ENCODE peak calls at places on chromosome 13, in seven cellular contexts. H is uterus, A is IMR-90, O is body of pancreas, L is heart left ventricle, P is breast epithelium, M is thyroid gland. S is an unnamed sample.

GRCh38 chr13:42615691-42616090 is 41.7 kb downstream of the TNFSF11 start:
- DNase-seq in H (no peak), A (peak), O (no peak), L (no peak), P (no peak), M (no peak), S (no peak)

GRCh38 chr13:50357586-50358118 is 342.4 kb downstream of the KCNRG start:
- DNase-seq in H (peak), A (peak), O (peak), L (peak), P (peak), M (no peak), S (peak)

GRCh38 chr13:85148009-85148408 is 651.2 kb downstream of the SLITRK6 start:
- DNase-seq in H (no peak), A (no peak), O (no peak), L (no peak), P (no peak), M (peak), S (no peak)

GRCh38 chr13:67122251-67122650 is 107.9 kb downstream of the PCDH9 start:
- DNase-seq in H (no peak), A (no peak), O (no peak), L (no peak), P (no peak), M (no peak), S (no peak)

GRCh38 chr13:48494874-48495273 is 38.0 kb downstream of the RCBTB2 start:
- DNase-seq in H (no peak), A (no peak), O (no peak), L (no peak), P (no peak), M (no peak), S (no peak)

GRCh38 chr13:36986462-36987240 is 12.5 kb downstream of the ALG5 start:
- DNase-seq in H (no peak), A (peak), O (no peak), L (no peak), P (no peak), M (no peak), S (no peak)

GRCh38 chr13:51832471-51833152 is 12.4 kb downstream of the TMEM272 start:
- DNase-seq in H (no peak), A (peak), O (peak), L (peak), P (no peak), M (peak), S (no peak)

GRCh38 chr13:41193469-41193868 is 900 bp downstream of the KBTBD7 start:
- DNase-seq in H (no peak), A (no peak), O (no peak), L (peak), P (no peak), M (peak), S (no peak)

GRCh38 chr13:49560270-49561063 is 24.9 kb downstream of the RCBTB1 start:
- DNase-seq in H (no peak), A (peak), O (peak), L (no peak), P (no peak), M (no peak), S (no peak)

GRCh38 chr13:43986395-43986794 is 106.7 kb downstream of the LACC1 start:
- DNase-seq in H (no peak), A (no peak), O (no peak), L (peak), P (no peak), M (peak), S (no peak)

GRCh38 chr13:109357751-109358150 is 428.6 kb downstream of the IRS2 start:
- DNase-seq in H (no peak), A (peak), O (no peak), L (no peak), P (no peak), M (no peak), S (peak)

GRCh38 chr13:42551611-42552010 is 22.3 kb upstream of the TNFSF11 start:
- DNase-seq in H (no peak), A (no peak), O (no peak), L (no peak), P (no peak), M (no peak), S (no peak)

GRCh38 chr13:54185785-54186184 is 1157.2 kb downstream of the OLFM4 start:
- DNase-seq in H (no peak), A (no peak), O (peak), L (no peak), P (no peak), M (no peak), S (no peak)

GRCh38 chr13:52842440-52842839 is 6.0 kb downstream of the PCDH8 start:
- DNase-seq in H (no peak), A (no peak), O (no peak), L (no peak), P (no peak), M (no peak), S (no peak)

GRCh38 chr13:73225983-73226382 is 167.2 kb downstream of the KLF5 start:
- DNase-seq in H (no peak), A (no peak), O (no peak), L (no peak), P (no peak), M (no peak), S (no peak)

GRCh38 chr13:42255854-42256253 is 16.1 kb upstream of the AKAP11 start:
- DNase-seq in H (no peak), A (no peak), O (no peak), L (no peak), P (no peak), M (no peak), S (no peak)

GRCh38 chr13:35136585-35136984 is 194.5 kb downstream of the NBEA start:
- DNase-seq in H (no peak), A (no peak), O (no peak), L (no peak), P (no peak), M (no peak), S (no peak)

GRCh38 chr13:79810671-79811070 is 329.7 kb downstream of the NDFIP2 start:
- DNase-seq in H (no peak), A (peak), O (no peak), L (no peak), P (no peak), M (no peak), S (no peak)

GRCh38 chr13:93199856-93200255 is 26.8 kb upstream of the GPC6 start:
- DNase-seq in H (no peak), A (no peak), O (no peak), L (no peak), P (no peak), M (no peak), S (no peak)

GRCh38 chr13:67228909-67229308 is 1.2 kb downstream of the PCDH9 start:
- DNase-seq in H (no peak), A (peak), O (no peak), L (no peak), P (no peak), M (no peak), S (no peak)

GRCh38 chr13:93875527-93875926 is 604.0 kb downstream of the DCT start:
- DNase-seq in H (no peak), A (peak), O (no peak), L (no peak), P (no peak), M (no peak), S (no peak)

GRCh38 chr13:112444001-112444311 is 67.8 kb downstream of the SPACA7 start:
- DNase-seq in H (peak), A (peak), O (peak), L (peak), P (no peak), M (peak), S (peak)

GRCh38 chr13:105446197-105446596 is 1089.3 kb downstream of the EFNB2 start:
- DNase-seq in H (no peak), A (peak), O (no peak), L (no peak), P (no peak), M (no peak), S (no peak)

GRCh38 chr13:64446372-64446771 is 2783.8 kb downstream of the PCDH9 start:
- DNase-seq in H (no peak), A (no peak), O (no peak), L (no peak), P (no peak), M (no peak), S (no peak)

GRCh38 chr13:72648513-72649065 is 78.8 kb downstream of the MZT1 start:
- DNase-seq in H (no peak), A (no peak), O (no peak), L (no peak), P (no peak), M (no peak), S (no peak)

GRCh38 chr13:111897846-111898215 is 169.1 kb upstream of the SOX1 start:
- DNase-seq in H (no peak), A (no peak), O (no peak), L (no peak), P (no peak), M (no peak), S (no peak)

GRCh38 chr13:41344358-41344757 is 33.3 kb downstream of the NAA16 start:
- DNase-seq in H (no peak), A (no peak), O (no peak), L (no peak), P (no peak), M (no peak), S (no peak)

GRCh38 chr13:25375727-25376358 is 4.1 kb downstream of the ATP8A2 start:
- DNase-seq in H (no peak), A (peak), O (peak), L (no peak), P (no peak), M (no peak), S (no peak)

GRCh38 chr13:74904547-74904946 is 577.4 kb downstream of the TBC1D4 start:
- DNase-seq in H (no peak), A (no peak), O (no peak), L (no peak), P (no peak), M (no peak), S (no peak)

GRCh38 chr13:93248627-93249047 is 22.0 kb downstream of the GPC6 start:
- DNase-seq in H (no peak), A (peak), O (peak), L (no peak), P (no peak), M (peak), S (peak)

GRCh38 chr13:40102854-40103253 is 447.4 kb downstream of the COG6 start:
- DNase-seq in H (peak), A (peak), O (no peak), L (no peak), P (no peak), M (no peak), S (peak)

GRCh38 chr13:27171244-27171829 is at the start of gene USP12:
- DNase-seq in H (no peak), A (peak), O (peak), L (peak), P (peak), M (no peak), S (no peak)
- TF ChIP-seq POLR2A in H (no peak), A (peak), O (no peak), L (no peak), P (no peak), M (peak), S (peak)

GRCh38 chr13:113451951-113452421 is 1.3 kb downstream of the ADPRHL1 start:
- DNase-seq in H (no peak), A (no peak), O (no peak), L (peak), P (peak), M (no peak), S (no peak)

GRCh38 chr13:113448545-113448884 is 4.8 kb downstream of the ADPRHL1 start:
- DNase-seq in H (no peak), A (no peak), O (peak), L (peak), P (peak), M (peak), S (peak)

GRCh38 chr13:113447596-113447995 is 5.7 kb downstream of the ADPRHL1 start:
- DNase-seq in H (no peak), A (no peak), O (no peak), L (peak), P (peak), M (no peak), S (no peak)

GRCh38 chr13:113448885-113449692 is 4.2 kb downstream of the ADPRHL1 start:
- DNase-seq in H (peak), A (no peak), O (peak), L (peak), P (peak), M (no peak), S (peak)

GRCh38 chr13:113449693-113450347 is 3.5 kb downstream of the ADPRHL1 start:
- DNase-seq in H (no peak), A (no peak), O (no peak), L (peak), P (peak), M (no peak), S (no peak)
- H3K4me3 ChIP-seq in H (peak), A (no peak), O (no peak), L (peak), P (peak), M (no peak), S (peak)

GRCh38 chr13:97221491-97221890 is 642 bp upstream of the MBNL2 start:
- DNase-seq in H (no peak), A (no peak), O (no peak), L (no peak), P (no peak), M (no peak), S (no peak)

GRCh38 chr13:97223711-97224461 is 1.8 kb downstream of the MBNL2 start:
- DNase-seq in H (peak), A (peak), O (peak), L (peak), P (no peak), M (peak), S (peak)

GRCh38 chr13:97221046-97221445 is 1.1 kb upstream of the MBNL2 start:
- DNase-seq in H (no peak), A (no peak), O (no peak), L (no peak), P (no peak), M (no peak), S (no peak)

GRCh38 chr13:97222934-97223710 is 989 bp downstream of the MBNL2 start:
- DNase-seq in H (no peak), A (no peak), O (no peak), L (no peak), P (no peak), M (no peak), S (no peak)

GRCh38 chr13:97221989-97222700 is at the start of gene MBNL2:
- DNase-seq in H (peak), A (peak), O (peak), L (peak), P (peak), M (peak), S (peak)
- TF ChIP-seq POLR2A in H (peak), A (peak), O (peak), L (no peak), P (peak), M (peak), S (peak)

GRCh38 chr13:28680541-28680940 is 21.6 kb downstream of the POMP start:
- DNase-seq in H (no peak), A (no peak), O (no peak), L (no peak), P (no peak), M (no peak), S (no peak)

GRCh38 chr13:28679628-28680027 is 20.7 kb downstream of the POMP start:
- DNase-seq in H (no peak), A (peak), O (no peak), L (no peak), P (no peak), M (no peak), S (no peak)

GRCh38 chr13:28684257-28684656 is 25.3 kb downstream of the POMP start:
- DNase-seq in H (no peak), A (no peak), O (no peak), L (no peak), P (no peak), M (peak), S (no peak)

GRCh38 chr13:28678809-28679208 is 19.9 kb downstream of the POMP start:
- DNase-seq in H (no peak), A (no peak), O (no peak), L (no peak), P (no peak), M (no peak), S (no peak)
- H3K4me3 ChIP-seq in H (no peak), A (no peak), O (no peak), L (no peak), P (no peak), M (no peak), S (no peak)

GRCh38 chr13:45216193-45216592 is 15.3 kb upstream of the KCTD4 start:
- DNase-seq in H (no peak), A (no peak), O (no peak), L (no peak), P (no peak), M (no peak), S (no peak)

GRCh38 chr13:45219938-45220375 is 19.1 kb upstream of the KCTD4 start:
- DNase-seq in H (no peak), A (peak), O (no peak), L (no peak), P (no peak), M (no peak), S (no peak)

GRCh38 chr13:45220403-45220802 is 19.6 kb upstream of the KCTD4 start:
- DNase-seq in H (no peak), A (no peak), O (no peak), L (no peak), P (no peak), M (no peak), S (no peak)

GRCh38 chr13:45218689-45219088 is 17.8 kb upstream of the KCTD4 start:
- DNase-seq in H (no peak), A (no peak), O (no peak), L (no peak), P (no peak), M (no peak), S (no peak)

GRCh38 chr13:45219123-45219891 is 18.5 kb upstream of the KCTD4 start:
- DNase-seq in H (no peak), A (no peak), O (peak), L (no peak), P (no peak), M (no peak), S (no peak)
- TF ChIP-seq POLR2A in H (no peak), A (no peak), O (no peak), L (no peak), P (no peak), M (no peak), S (no peak)

DNA sequence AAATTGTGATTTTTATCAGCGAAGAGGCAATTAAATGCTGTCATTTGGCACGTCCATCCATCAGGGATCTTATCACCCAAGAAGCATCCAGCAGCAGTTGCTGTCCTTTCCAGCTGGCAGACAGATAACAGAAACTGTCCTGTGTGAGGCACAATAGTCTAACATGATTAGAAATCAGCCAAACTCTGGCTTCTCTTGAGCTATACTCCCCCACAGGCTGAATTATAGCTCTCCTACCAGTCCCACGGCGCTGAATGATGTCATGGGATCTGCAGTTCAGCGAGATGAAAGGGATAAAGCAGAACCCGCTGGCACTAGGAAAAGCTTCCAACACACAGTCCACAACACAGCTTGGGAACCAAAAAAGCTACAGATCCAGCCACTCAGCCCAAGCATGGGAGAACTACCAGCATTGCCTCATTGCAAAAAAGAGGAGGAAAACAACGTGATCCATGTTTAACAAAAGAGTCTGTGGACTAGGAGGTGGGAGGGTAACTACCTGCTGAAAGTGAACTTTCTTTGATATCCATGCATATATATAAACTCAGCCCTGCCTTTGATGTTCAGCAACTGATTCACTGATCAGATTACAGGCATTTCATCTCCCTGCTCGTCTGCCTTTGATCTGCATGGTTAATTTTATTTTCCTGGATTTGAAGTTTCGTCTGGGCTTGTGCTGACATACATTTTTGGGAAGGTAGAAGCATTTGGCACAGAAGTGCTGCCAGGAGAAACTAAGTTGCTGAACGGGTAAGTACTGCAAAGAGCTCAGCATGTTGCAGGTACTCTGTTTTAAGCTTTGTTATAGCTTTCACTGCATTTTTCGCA is at the start of gene TNFRSF19:
- DNase-seq in H (peak), A (peak), O (peak), L (peak), P (no peak), M (no peak), S (no peak)
- H3K4me3 ChIP-seq in H (no peak), A (peak), O (no peak), L (peak), P (peak), M (no peak), S (no peak)

GRCh38 chr13:58587183-58587582 is 955.6 kb downstream of the PCDH17 start:
- DNase-seq in H (no peak), A (no peak), O (no peak), L (no peak), P (no peak), M (no peak), S (no peak)
- TF ChIP-seq POLR2A in H (no peak), A (no peak), O (no peak), L (no peak), P (no peak), M (no peak), S (no peak)

GRCh38 chr13:99277629-99278028 is 19.4 kb upstream of the GPR18 start:
- DNase-seq in H (no peak), A (no peak), O (peak), L (no peak), P (no peak), M (no peak), S (no peak)
- H3K4me3 ChIP-seq in H (no peak), A (no peak), O (no peak), L (no peak), P (no peak), M (no peak), S (no peak)

GRCh38 chr13:31199849-31200635 is at the start of gene B3GLCT:
- DNase-seq in H (peak), A (peak), O (peak), L (peak), P (peak), M (peak), S (peak)
- TF ChIP-seq POLR2A in H (peak), A (no peak), O (peak), L (no peak), P (no peak), M (peak), S (no peak)